ENCODE peak calls at places on chromosomes 6 and 20, in six cellular contexts. One of them, this sample, is unnamed.

GRCh38 chr6:152897807-152898399 is 84.9 kb downstream of the FBXO5 start:
- DNase-seq in GM12878: peak; percentile 4
- DNase-seq in CD8-positive, alpha-beta T cell: peak; percentile 41
- DNase-seq in fibroblast of lung: peak; percentile 41
- DNase-seq in nephron progenitor cell: peak; percentile 86
- DNase-seq in activated CD8-positive, alpha-beta T cell treated with anti-CD3 and anti-CD28 coated beads for 36 hours: peak; percentile 79
- DNase-seq in this sample: peak; percentile 3

GRCh38 chr6:53290547-53291510 is 57.9 kb downstream of the ELOVL5 start:
- DNase-seq in nephron progenitor cell: no peak
- DNase-seq in CD8-positive, alpha-beta T cell: peak; percentile 33
- DNase-seq in GM12878: no peak
- DNase-seq in fibroblast of lung: no peak
- DNase-seq in activated CD8-positive, alpha-beta T cell treated with anti-CD3 and anti-CD28 coated beads for 36 hours: peak; percentile 7
- DNase-seq in this sample: no peak

GRCh38 chr20:17505664-17506517 is 25.3 kb downstream of the BFSP1 start:
- DNase-seq in activated CD8-positive, alpha-beta T cell treated with anti-CD3 and anti-CD28 coated beads for 36 hours: peak; percentile 92
- DNase-seq in GM12878: no peak
- DNase-seq in nephron progenitor cell: no peak
- DNase-seq in CD8-positive, alpha-beta T cell: peak; percentile 56
- DNase-seq in fibroblast of lung: peak; percentile 57
- DNase-seq in this sample: no peak

GRCh38 chr6:7201732-7202541 is 94.2 kb downstream of the RREB1 start:
- DNase-seq in activated CD8-positive, alpha-beta T cell treated with anti-CD3 and anti-CD28 coated beads for 36 hours: peak; percentile 36
- DNase-seq in fibroblast of lung: no peak
- DNase-seq in CD8-positive, alpha-beta T cell: no peak
- DNase-seq in GM12878: peak; percentile 82
- DNase-seq in nephron progenitor cell: no peak
- DNase-seq in this sample: peak; percentile 91

GRCh38 chr6:90574610-90575009 is 12.3 kb downstream of the MAP3K7 start:
- DNase-seq in activated CD8-positive, alpha-beta T cell treated with anti-CD3 and anti-CD28 coated beads for 36 hours: no peak
- DNase-seq in CD8-positive, alpha-beta T cell: no peak
- DNase-seq in fibroblast of lung: peak; percentile 48
- DNase-seq in nephron progenitor cell: no peak
- DNase-seq in GM12878: no peak
- DNase-seq in this sample: no peak

GRCh38 chr6:2976571-2977085 is 5.3 kb upstream of the SERPINB6 start:
- DNase-seq in nephron progenitor cell: no peak
- DNase-seq in fibroblast of lung: peak; percentile 56
- DNase-seq in CD8-positive, alpha-beta T cell: no peak
- DNase-seq in GM12878: no peak
- DNase-seq in activated CD8-positive, alpha-beta T cell treated with anti-CD3 and anti-CD28 coated beads for 36 hours: no peak
- DNase-seq in this sample: no peak

GRCh38 chr6:131819507-131820228 is 11.8 kb downstream of the ENPP1 start:
- DNase-seq in nephron progenitor cell: no peak
- DNase-seq in activated CD8-positive, alpha-beta T cell treated with anti-CD3 and anti-CD28 coated beads for 36 hours: no peak
- DNase-seq in GM12878: no peak
- DNase-seq in fibroblast of lung: peak; percentile 88
- DNase-seq in CD8-positive, alpha-beta T cell: no peak
- DNase-seq in this sample: no peak

GRCh38 chr20:40508821-40509220 is 180.2 kb downstream of the MAFB start:
- DNase-seq in CD8-positive, alpha-beta T cell: no peak
- DNase-seq in fibroblast of lung: no peak
- DNase-seq in nephron progenitor cell: no peak
- DNase-seq in activated CD8-positive, alpha-beta T cell treated with anti-CD3 and anti-CD28 coated beads for 36 hours: no peak
- DNase-seq in GM12878: no peak
- DNase-seq in this sample: no peak

GRCh38 chr6:99745651-99746050 is 139.0 kb downstream of the PRDM13 start:
- DNase-seq in CD8-positive, alpha-beta T cell: no peak
- DNase-seq in fibroblast of lung: no peak
- DNase-seq in activated CD8-positive, alpha-beta T cell treated with anti-CD3 and anti-CD28 coated beads for 36 hours: no peak
- DNase-seq in GM12878: no peak
- DNase-seq in nephron progenitor cell: no peak
- DNase-seq in this sample: no peak

DNA sequence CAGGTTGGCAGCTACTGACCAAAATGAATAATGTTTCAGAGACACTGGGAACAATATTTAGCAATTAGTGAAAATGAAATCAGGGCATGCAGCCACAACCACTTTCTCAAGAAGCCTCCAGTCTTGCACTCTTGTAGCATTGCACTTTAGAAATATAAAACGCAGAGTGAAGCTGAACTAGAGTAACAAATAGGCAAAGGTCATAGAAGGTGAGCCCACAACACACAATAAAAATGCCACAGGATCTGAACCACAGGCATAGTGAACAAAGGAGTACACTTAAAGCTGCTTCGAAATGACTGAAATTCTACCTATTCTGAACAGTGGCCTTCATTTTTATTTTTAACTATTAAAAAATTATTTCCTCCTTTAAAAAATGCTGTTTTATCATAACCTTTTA is 25.0 kb downstream of the DDO start:
- DNase-seq in nephron progenitor cell: no peak
- DNase-seq in activated CD8-positive, alpha-beta T cell treated with anti-CD3 and anti-CD28 coated beads for 36 hours: peak; percentile 24
- DNase-seq in GM12878: no peak
- DNase-seq in CD8-positive, alpha-beta T cell: no peak
- DNase-seq in fibroblast of lung: no peak
- DNase-seq in this sample: no peak
- TF ChIP-seq CTCF in nephron progenitor cell: no peak
- TF ChIP-seq CTCF in activated CD8-positive, alpha-beta T cell treated with anti-CD3 and anti-CD28 coated beads for 36 hours: no peak
- TF ChIP-seq CTCF in GM12878: no peak
- TF ChIP-seq CTCF in CD8-positive, alpha-beta T cell: no peak
- TF ChIP-seq CTCF in fibroblast of lung: no peak
- TF ChIP-seq CTCF in this sample: no peak

DNA sequence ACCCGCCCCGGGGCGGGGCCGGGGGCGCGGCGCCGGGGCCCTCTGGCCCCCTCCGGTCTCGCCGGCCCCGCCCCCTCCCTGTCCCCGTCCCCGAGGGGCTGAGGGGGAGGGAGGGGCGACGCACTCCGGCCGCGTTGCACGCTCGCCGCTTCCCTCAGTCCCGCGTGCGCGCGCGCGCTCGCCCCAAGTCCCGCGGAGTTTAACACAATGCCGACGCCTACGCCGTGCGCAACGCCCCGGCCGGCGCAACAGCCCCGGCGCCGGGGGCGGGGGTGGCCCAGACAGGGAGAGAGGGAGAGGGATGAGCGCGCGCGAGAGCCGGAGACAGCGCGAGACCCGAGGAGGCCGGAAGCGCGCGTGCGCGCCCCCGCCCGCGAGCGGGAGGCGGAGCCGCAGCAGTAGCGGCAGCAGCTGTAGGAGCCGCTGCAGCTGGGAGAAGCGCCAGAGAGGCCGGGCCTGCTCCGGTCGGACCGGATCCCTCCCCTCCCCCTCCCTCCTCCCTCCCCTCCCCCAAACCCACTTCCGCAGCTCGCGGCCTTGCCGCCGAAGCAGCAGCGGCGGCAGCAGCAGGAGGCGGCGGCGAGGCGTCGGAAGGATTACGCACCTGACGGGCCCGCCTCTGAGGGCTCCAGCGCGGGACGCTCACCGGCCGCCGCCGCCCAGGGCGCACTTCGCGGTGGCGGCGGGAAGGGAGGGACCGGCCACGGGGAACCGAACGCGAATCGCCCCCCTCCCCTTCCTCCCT is 911 bp downstream of the ZBTB2 start:
- DNase-seq in nephron progenitor cell: peak; percentile 95
- DNase-seq in GM12878: peak; percentile 94
- DNase-seq in CD8-positive, alpha-beta T cell: peak; percentile 98
- DNase-seq in fibroblast of lung: peak; percentile 99
- DNase-seq in activated CD8-positive, alpha-beta T cell treated with anti-CD3 and anti-CD28 coated beads for 36 hours: peak; percentile 98
- DNase-seq in this sample: peak; percentile 91
- TF ChIP-seq CTCF in nephron progenitor cell: no peak
- TF ChIP-seq CTCF in GM12878: no peak
- TF ChIP-seq CTCF in CD8-positive, alpha-beta T cell: no peak
- TF ChIP-seq CTCF in fibroblast of lung: no peak
- TF ChIP-seq CTCF in activated CD8-positive, alpha-beta T cell treated with anti-CD3 and anti-CD28 coated beads for 36 hours: no peak
- TF ChIP-seq CTCF in this sample: no peak

GRCh38 chr20:36856196-36856595 is 19.7 kb upstream of the TLDC2 start:
- DNase-seq in GM12878: no peak
- DNase-seq in CD8-positive, alpha-beta T cell: no peak
- DNase-seq in activated CD8-positive, alpha-beta T cell treated with anti-CD3 and anti-CD28 coated beads for 36 hours: no peak
- DNase-seq in fibroblast of lung: peak; percentile 33
- DNase-seq in nephron progenitor cell: no peak
- DNase-seq in this sample: no peak
- TF ChIP-seq CTCF in GM12878: no peak
- TF ChIP-seq CTCF in CD8-positive, alpha-beta T cell: no peak
- TF ChIP-seq CTCF in activated CD8-positive, alpha-beta T cell treated with anti-CD3 and anti-CD28 coated beads for 36 hours: no peak
- TF ChIP-seq CTCF in fibroblast of lung: no peak
- TF ChIP-seq CTCF in nephron progenitor cell: no peak
- TF ChIP-seq CTCF in this sample: no peak

DNA sequence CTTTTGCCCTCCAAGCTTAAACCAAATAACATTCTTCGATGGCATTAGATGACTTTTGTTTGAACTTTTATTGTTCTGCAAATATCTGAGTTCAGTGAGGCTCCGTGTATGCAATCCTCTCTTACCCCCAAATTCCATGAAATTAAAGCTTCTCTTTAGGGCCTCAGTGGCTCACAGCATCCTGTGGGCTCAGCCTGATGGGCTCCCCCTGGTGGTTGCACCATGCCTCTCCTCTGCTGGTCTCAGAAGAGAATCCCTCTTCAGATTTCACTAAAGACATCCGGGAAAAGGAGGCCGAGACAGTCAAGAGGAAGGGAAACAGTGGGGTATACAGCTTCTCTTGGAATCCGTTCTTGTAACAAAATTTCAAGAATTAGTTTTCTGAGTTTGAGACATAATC is 331.6 kb upstream of the NT5E start:
- DNase-seq in fibroblast of lung: no peak
- DNase-seq in CD8-positive, alpha-beta T cell: no peak
- DNase-seq in nephron progenitor cell: no peak
- DNase-seq in activated CD8-positive, alpha-beta T cell treated with anti-CD3 and anti-CD28 coated beads for 36 hours: no peak
- DNase-seq in GM12878: no peak
- DNase-seq in this sample: no peak
- TF ChIP-seq CTCF in fibroblast of lung: no peak
- TF ChIP-seq CTCF in CD8-positive, alpha-beta T cell: no peak
- TF ChIP-seq CTCF in nephron progenitor cell: peak; percentile 7
- TF ChIP-seq CTCF in activated CD8-positive, alpha-beta T cell treated with anti-CD3 and anti-CD28 coated beads for 36 hours: no peak
- TF ChIP-seq CTCF in GM12878: no peak
- TF ChIP-seq CTCF in this sample: peak; percentile 14

DNA sequence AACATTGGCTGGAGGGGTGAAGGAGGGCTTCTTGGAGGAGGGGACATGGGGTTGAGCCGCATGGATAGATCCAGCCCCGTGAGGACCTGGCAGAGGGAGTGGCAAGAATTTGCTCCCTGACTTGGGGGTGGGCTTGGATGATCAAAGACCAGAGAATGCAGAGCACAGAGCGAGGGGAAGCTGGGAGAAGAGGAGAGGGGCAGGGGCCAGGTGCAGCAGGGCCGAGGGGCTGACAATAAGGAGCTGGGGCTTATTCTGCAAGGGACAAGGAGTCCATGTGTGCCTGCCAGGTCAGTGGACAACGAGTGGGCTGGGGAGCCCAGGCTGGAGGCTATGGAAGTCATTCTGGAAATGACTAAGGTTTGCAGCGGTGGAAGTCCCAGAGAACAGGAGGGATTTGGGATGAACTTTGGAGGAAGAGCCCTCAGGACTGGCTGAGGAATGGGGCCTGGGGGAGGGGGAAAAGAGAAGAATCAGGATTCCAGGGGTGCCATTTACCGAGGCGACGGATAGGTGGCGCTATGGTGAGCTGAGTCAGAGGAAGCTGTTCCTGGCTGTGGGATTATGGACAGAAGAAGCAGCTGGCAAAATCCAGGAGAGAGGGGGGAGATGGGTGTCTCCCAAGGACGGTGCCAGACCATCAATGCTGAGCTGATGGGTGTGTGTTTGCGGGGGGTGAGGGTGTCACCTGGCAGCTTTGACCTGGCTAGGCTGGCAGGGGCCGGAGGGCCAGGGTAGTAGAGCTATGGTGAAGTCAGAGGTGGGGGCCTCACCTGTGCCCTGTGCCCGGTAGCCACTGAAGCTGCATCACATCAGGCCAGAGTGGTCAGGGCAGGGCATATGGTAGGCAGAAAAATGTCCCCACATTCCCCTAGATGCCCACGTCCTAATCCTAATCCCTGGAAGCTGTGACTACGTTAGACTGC is 7.8 kb downstream of the KCNG1 start:
- DNase-seq in fibroblast of lung: peak; percentile 71
- DNase-seq in activated CD8-positive, alpha-beta T cell treated with anti-CD3 and anti-CD28 coated beads for 36 hours: peak; percentile 46
- DNase-seq in CD8-positive, alpha-beta T cell: no peak
- DNase-seq in GM12878: no peak
- DNase-seq in nephron progenitor cell: peak; percentile 82
- DNase-seq in this sample: no peak
- TF ChIP-seq CTCF in fibroblast of lung: peak; percentile 84
- TF ChIP-seq CTCF in activated CD8-positive, alpha-beta T cell treated with anti-CD3 and anti-CD28 coated beads for 36 hours: peak; percentile 78
- TF ChIP-seq CTCF in CD8-positive, alpha-beta T cell: no peak
- TF ChIP-seq CTCF in GM12878: peak; percentile 62
- TF ChIP-seq CTCF in nephron progenitor cell: peak; percentile 63
- TF ChIP-seq CTCF in this sample: peak; percentile 82

GRCh38 chr20:6157345-6157744 is 34.5 kb upstream of the FERMT1 start:
- DNase-seq in activated CD8-positive, alpha-beta T cell treated with anti-CD3 and anti-CD28 coated beads for 36 hours: no peak
- DNase-seq in nephron progenitor cell: no peak
- DNase-seq in CD8-positive, alpha-beta T cell: no peak
- DNase-seq in GM12878: no peak
- DNase-seq in fibroblast of lung: no peak
- DNase-seq in this sample: no peak
- TF ChIP-seq CTCF in activated CD8-positive, alpha-beta T cell treated with anti-CD3 and anti-CD28 coated beads for 36 hours: peak; percentile 30
- TF ChIP-seq CTCF in nephron progenitor cell: no peak
- TF ChIP-seq CTCF in CD8-positive, alpha-beta T cell: no peak
- TF ChIP-seq CTCF in GM12878: peak; percentile 23
- TF ChIP-seq CTCF in fibroblast of lung: no peak
- TF ChIP-seq CTCF in this sample: peak; percentile 61

GRCh38 chr6:146901940-146902816 is 302.0 kb upstream of the STXBP5 start:
- DNase-seq in activated CD8-positive, alpha-beta T cell treated with anti-CD3 and anti-CD28 coated beads for 36 hours: no peak
- DNase-seq in GM12878: no peak
- DNase-seq in fibroblast of lung: peak; percentile 39
- DNase-seq in CD8-positive, alpha-beta T cell: no peak
- DNase-seq in nephron progenitor cell: no peak
- DNase-seq in this sample: no peak
- TF ChIP-seq CTCF in activated CD8-positive, alpha-beta T cell treated with anti-CD3 and anti-CD28 coated beads for 36 hours: no peak
- TF ChIP-seq CTCF in GM12878: no peak
- TF ChIP-seq CTCF in fibroblast of lung: peak; percentile 14
- TF ChIP-seq CTCF in CD8-positive, alpha-beta T cell: no peak
- TF ChIP-seq CTCF in nephron progenitor cell: no peak
- TF ChIP-seq CTCF in this sample: no peak